ENCODE peak calls at places on chromosome 21, in seven cellular contexts. Z is neural progenitor cell, K is HL-60, P is cardiac fibroblast, J is heart left ventricle, C is adrenal gland, T is tibial nerve. F is an unnamed sample.

GRCh38 chr21:26900980-26901379 is 55.8 kb upstream of the ADAMTS1 start:
- DNase-seq in T (no peak), P (no peak), Z (no peak), J (no peak), C (no peak), K (no peak), F (no peak)

GRCh38 chr21:34807146-34807880 is 138.5 kb downstream of the CLIC6 start:
- DNase-seq in Z (no peak), J (no peak), K (no peak), C (no peak), P (peak; percentile 91), T (no peak), F (no peak)

GRCh38 chr21:38766987-38767722 is 38.6 kb upstream of the ETS2 start:
- DNase-seq in Z (no peak), T (no peak), K (no peak), J (no peak), P (no peak), C (no peak), F (no peak)

GRCh38 chr21:33201945-33202344 is 27.8 kb upstream of the IFNAR2 start:
- DNase-seq in P (peak; percentile 14), T (no peak), K (no peak), C (no peak), Z (no peak), J (no peak), F (no peak)

GRCh38 chr21:15441999-15442398 is 287.8 kb upstream of the USP25 start:
- DNase-seq in K (no peak), Z (no peak), P (no peak), J (no peak), T (no peak), C (no peak), F (no peak)

GRCh38 chr21:21631961-21632360 is 633.8 kb downstream of the NCAM2 start:
- DNase-seq in K (no peak), Z (no peak), C (peak; percentile 80), P (peak; percentile 24), J (no peak), T (no peak), F (no peak)

GRCh38 chr21:20996421-20997307 is 1.5 kb upstream of the NCAM2 start:
- DNase-seq in C (no peak), K (no peak), P (peak; percentile 41), T (no peak), J (no peak), Z (peak; percentile 35), F (no peak)

GRCh38 chr21:44487831-44488230 is 32.5 kb downstream of the LRRC3 start:
- DNase-seq in K (no peak), C (no peak), Z (peak; percentile 45), J (no peak), T (no peak), P (peak; percentile 28), F (peak; percentile 44)

GRCh38 chr21:28776251-28776650 is 216.4 kb downstream of the LTN1 start:
- DNase-seq in P (peak; percentile 59), T (no peak), C (no peak), K (no peak), Z (no peak), J (no peak), F (no peak)

GRCh38 chr21:46245213-46245915 is 16.8 kb upstream of the LSS start:
- DNase-seq in Z (no peak), T (no peak), P (no peak), K (no peak), C (no peak), J (no peak), F (no peak)
- TF ChIP-seq CTCF in Z (no peak), T (no peak), P (no peak), K (no peak), C (no peak), J (no peak), F (no peak)

GRCh38 chr21:36169465-36170128 is 13.0 kb downstream of the DOP1B start:
- DNase-seq in K (no peak), C (no peak), Z (no peak), J (no peak), T (no peak), P (no peak), F (no peak)
- TF ChIP-seq CTCF in K (no peak), C (no peak), Z (no peak), J (no peak), T (no peak), P (no peak), F (no peak)

GRCh38 chr21:43331111-43331961 is 95.6 kb downstream of the SIK1 start:
- DNase-seq in J (no peak), C (no peak), P (no peak), T (no peak), Z (no peak), K (no peak), F (no peak)

GRCh38 chr21:43328171-43328570 is 98.8 kb downstream of the SIK1 start:
- DNase-seq in K (no peak), J (no peak), P (no peak), C (no peak), T (no peak), Z (no peak), F (no peak)

GRCh38 chr21:43329361-43330269 is 97.3 kb downstream of the SIK1 start:
- DNase-seq in K (no peak), P (no peak), Z (no peak), J (no peak), C (no peak), T (no peak), F (no peak)

GRCh38 chr21:43330306-43330881 is 96.5 kb downstream of the SIK1 start:
- DNase-seq in K (no peak), J (no peak), C (no peak), P (no peak), Z (no peak), T (no peak), F (no peak)

GRCh38 chr21:43328591-43329360 is 98.2 kb downstream of the SIK1 start:
- DNase-seq in C (no peak), Z (no peak), K (no peak), P (no peak), T (no peak), J (no peak), F (no peak)
- TF ChIP-seq CTCF in C (no peak), Z (no peak), K (no peak), P (no peak), T (no peak), J (no peak), F (no peak)

GRCh38 chr21:42892931-42893660 is at the start of gene NDUFV3:
- DNase-seq in P (peak; percentile 99), K (peak; percentile 94), J (peak; percentile 100), Z (peak; percentile 100), C (peak; percentile 100), T (peak; percentile 100), F (peak; percentile 97)
- TF ChIP-seq CTCF in P (no peak), K (no peak), J (peak; percentile 14), Z (no peak), C (no peak), T (no peak), F (no peak)

DNA sequence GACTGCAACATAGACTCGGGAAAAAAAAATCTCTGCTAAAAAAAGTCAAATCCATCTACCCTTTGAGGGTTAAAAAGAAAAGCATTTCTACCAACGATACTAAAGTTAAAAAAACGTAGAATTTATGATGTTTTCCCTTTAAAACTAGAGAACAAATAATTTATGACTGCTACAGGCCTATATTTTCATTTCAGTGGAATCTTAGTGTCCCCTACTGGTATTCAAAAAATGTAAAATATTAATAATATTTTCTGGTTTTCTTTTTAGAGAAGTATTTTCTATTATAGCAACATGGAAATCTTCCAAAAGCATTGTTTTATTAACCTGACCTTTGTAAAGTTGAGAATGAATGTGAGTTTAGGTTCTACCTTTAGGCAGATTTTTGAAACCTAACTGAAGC is 1582.2 kb downstream of the MRPL39 start:
- DNase-seq in Z (no peak), P (no peak), T (no peak), J (no peak), C (no peak), K (no peak), F (no peak)
- TF ChIP-seq CTCF in Z (no peak), P (no peak), T (no peak), J (no peak), C (no peak), K (no peak), F (no peak)

F was measured in neural crest cell.